ENCODE peak calls at places on chromosomes 1 and 21, in seven cellular contexts. C is OCI-M1, L is Calu3, Q is hippocampal formation, A is RWPE1, U is T-helper 17 cell, X is cerebellar cortex. K is an unnamed sample.

GRCh38 chr21:38082936-38083335 is 166.7 kb upstream of the KCNJ6 start:
- DNase-seq in C (no peak), L (no peak), Q (no peak), A (no peak), U (no peak), X (no peak), K (no peak)

GRCh38 chr1:34754878-34755637 is at the start of gene GJB5:
- DNase-seq in C (no peak), L (peak), Q (no peak), A (peak), U (no peak), X (no peak), K (no peak)

GRCh38 chr1:85596531-85596930 is 16.0 kb downstream of the CCN1 start:
- DNase-seq in C (no peak), L (no peak), Q (no peak), A (no peak), U (no peak), X (no peak), K (no peak)

GRCh38 chr1:206035027-206035426 is 11.3 kb upstream of the CTSE start:
- DNase-seq in C (no peak), L (no peak), Q (no peak), A (no peak), U (no peak), X (no peak), K (no peak)

GRCh38 chr1:156676820-156677615 is at the start of gene NES:
- DNase-seq in C (peak), L (peak), Q (no peak), A (no peak), U (no peak), X (peak), K (no peak)

GRCh38 chr1:166489670-166490436 is 323.1 kb upstream of the FAM78B start:
- DNase-seq in C (peak), L (peak), Q (no peak), A (peak), U (peak), X (no peak), K (peak)

GRCh38 chr1:68229927-68230812 is 2.2 kb downstream of the WLS start:
- DNase-seq in C (no peak), L (peak), Q (peak), A (peak), U (no peak), X (no peak), K (no peak)

GRCh38 chr1:244796719-244797406 is 38.6 kb upstream of the COX20 start:
- DNase-seq in C (peak), L (peak), Q (peak), A (peak), U (peak), X (peak), K (peak)

GRCh38 chr1:19420606-19421005 is 64.7 kb downstream of the CAPZB start:
- DNase-seq in C (no peak), L (no peak), Q (no peak), A (no peak), U (no peak), X (no peak), K (no peak)

GRCh38 chr1:65615859-65616258 is 176.8 kb upstream of the PDE4B start:
- DNase-seq in C (no peak), L (no peak), Q (no peak), A (no peak), U (no peak), X (no peak), K (no peak)

GRCh38 chr1:33575324-33575879 is 103.0 kb downstream of the ZSCAN20 start:
- DNase-seq in C (no peak), L (no peak), Q (no peak), A (no peak), U (no peak), X (no peak), K (no peak)

GRCh38 chr1:91557826-91558225 is 57.2 kb downstream of the CDC7 start:
- DNase-seq in C (no peak), L (no peak), Q (no peak), A (no peak), U (no peak), X (no peak), K (no peak)

GRCh38 chr1:38502772-38503171 is 356.8 kb downstream of the RRAGC start:
- DNase-seq in C (peak), L (no peak), Q (no peak), A (no peak), U (no peak), X (no peak), K (no peak)

GRCh38 chr21:19981938-19982337 is 1016.3 kb upstream of the NCAM2 start:
- DNase-seq in C (no peak), L (no peak), Q (no peak), A (peak), U (no peak), X (no peak), K (peak)

GRCh38 chr1:47529520-47530098 is 91.8 kb downstream of the FOXD2 start:
- DNase-seq in C (peak), L (no peak), Q (no peak), A (no peak), U (no peak), X (no peak), K (no peak)

GRCh38 chr21:42672699-42673458 is 19.5 kb downstream of the PDE9A start:
- DNase-seq in C (no peak), L (no peak), Q (no peak), A (peak), U (no peak), X (no peak), K (no peak)

GRCh38 chr1:70659891-70660290 is 248.8 kb downstream of the CTH start:
- DNase-seq in C (no peak), L (no peak), Q (no peak), A (no peak), U (no peak), X (no peak), K (no peak)

GRCh38 chr1:246528933-246529731 is 22.1 kb upstream of the SMYD3 start:
- DNase-seq in C (no peak), L (no peak), Q (no peak), A (no peak), U (no peak), X (no peak), K (no peak)

GRCh38 chr1:201125805-201126204 is 1.2 kb downstream of the ASCL5 start:
- DNase-seq in C (no peak), L (no peak), Q (no peak), A (no peak), U (no peak), X (no peak), K (no peak)

GRCh38 chr21:34298797-34299539 is 64.8 kb upstream of the KCNE2 start:
- DNase-seq in C (no peak), L (no peak), Q (no peak), A (no peak), U (no peak), X (no peak), K (no peak)

GRCh38 chr1:31568895-31569655 is 7.2 kb upstream of the TINAGL1 start:
- DNase-seq in C (no peak), L (no peak), Q (no peak), A (no peak), U (no peak), X (no peak), K (no peak)

GRCh38 chr1:37456614-37457013 is 17.8 kb upstream of the ZC3H12A start:
- DNase-seq in C (no peak), L (no peak), Q (no peak), A (no peak), U (no peak), X (no peak), K (no peak)

GRCh38 chr1:163650624-163651023 is 328.9 kb downstream of the NUF2 start:
- DNase-seq in C (no peak), L (no peak), Q (no peak), A (no peak), U (no peak), X (no peak), K (no peak)

GRCh38 chr1:198101716-198102453 is 54.9 kb upstream of the NEK7 start:
- DNase-seq in C (no peak), L (no peak), Q (no peak), A (no peak), U (no peak), X (no peak), K (no peak)

GRCh38 chr1:241837901-241838300 is 10.1 kb upstream of the EXO1 start:
- DNase-seq in C (no peak), L (no peak), Q (no peak), A (no peak), U (no peak), X (no peak), K (no peak)

GRCh38 chr1:8862528-8862927 is 16.0 kb downstream of the ENO1 start:
- DNase-seq in C (peak), L (peak), Q (no peak), A (no peak), U (peak), X (peak), K (no peak)

GRCh38 chr1:52127181-52128175 is 14.4 kb upstream of the ZFYVE9 start:
- DNase-seq in C (peak), L (peak), Q (peak), A (peak), U (no peak), X (peak), K (peak)

GRCh38 chr21:28821276-28822063 is 171.2 kb downstream of the LTN1 start:
- DNase-seq in C (no peak), L (no peak), Q (no peak), A (no peak), U (no peak), X (peak), K (no peak)

K was measured in pons.